ENCODE peak calls at places on chromosomes 1 and 21, in five cellular contexts. V is HepG2, Q is IMR-90, N is uterus, U is stomach. D is an unnamed sample.

GRCh38 chr1:110228386-110228785 is 18.3 kb downstream of the KCNC4 start:
- DNase-seq in N (no peak), Q (no peak), V (no peak), U (no peak), D (no peak)

GRCh38 chr1:2603521-2604155 is 17.1 kb downstream of the PRXL2B start:
- DNase-seq in U (no peak), N (no peak), Q (no peak), V (no peak), D (peak; percentile 41)

GRCh38 chr1:112375701-112376100 is 20.3 kb upstream of the CTTNBP2NL start:
- DNase-seq in N (no peak), V (no peak), Q (no peak), U (no peak), D (no peak)

GRCh38 chr1:221276911-221277310 is 397.7 kb downstream of the HLX start:
- DNase-seq in N (no peak), U (no peak), V (no peak), Q (no peak), D (no peak)

GRCh38 chr1:98054367-98054701 is 133.5 kb upstream of the DPYD start:
- DNase-seq in U (no peak), V (no peak), Q (no peak), N (no peak), D (no peak)

GRCh38 chr1:96999191-96999590 is 277.6 kb downstream of the PTBP2 start:
- DNase-seq in U (no peak), V (no peak), Q (peak; percentile 65), N (no peak), D (no peak)

GRCh38 chr1:214155987-214156567 is 124.9 kb upstream of the SMYD2 start:
- DNase-seq in V (no peak), Q (no peak), N (no peak), U (no peak), D (no peak)

GRCh38 chr1:208159542-208160258 is 84.5 kb downstream of the PLXNA2 start:
- DNase-seq in V (no peak), Q (peak; percentile 82), N (peak; percentile 81), U (peak; percentile 53), D (peak; percentile 58)

GRCh38 chr1:113672491-113672890 is 86.8 kb downstream of the PHTF1 start:
- DNase-seq in V (no peak), Q (no peak), U (no peak), N (no peak), D (no peak)

GRCh38 chr21:30831194-30831765 is 1.7 kb upstream of the KRTAP7-1 start:
- DNase-seq in N (no peak), V (peak; percentile 2), Q (no peak), U (no peak), D (no peak)

GRCh38 chr1:77825356-77825709 is 45.9 kb downstream of the MIGA1 start:
- DNase-seq in Q (peak; percentile 91), N (no peak), V (peak; percentile 44), U (peak; percentile 45), D (no peak)

GRCh38 chr1:26541816-26542711 is 12.5 kb downstream of the RPS6KA1 start:
- DNase-seq in N (peak; percentile 69), Q (peak; percentile 78), V (peak; percentile 47), U (peak; percentile 65), D (peak; percentile 84)

GRCh38 chr1:219119839-219120238 is 53.8 kb upstream of the LYPLAL1 start:
- DNase-seq in U (no peak), N (no peak), V (no peak), Q (no peak), D (no peak)

GRCh38 chr1:109918671-109919070 is 8.0 kb downstream of the CSF1 start:
- DNase-seq in N (no peak), V (no peak), U (no peak), Q (no peak), D (no peak)

GRCh38 chr1:92755541-92756351 is 29.2 kb downstream of the EVI5 start:
- DNase-seq in U (no peak), N (peak; percentile 21), V (no peak), Q (peak; percentile 72), D (peak; percentile 69)

GRCh38 chr1:72851597-72851996 is 569.3 kb upstream of the NEGR1 start:
- DNase-seq in N (no peak), U (no peak), V (no peak), Q (no peak), D (no peak)

GRCh38 chr1:2194319-2194897 is at the start of gene FAAP20:
- DNase-seq in N (no peak), V (peak; percentile 24), U (peak; percentile 76), Q (peak; percentile 54), D (no peak)

GRCh38 chr1:38242506-38242905 is 195.9 kb upstream of the POU3F1 start:
- DNase-seq in N (no peak), Q (no peak), V (no peak), U (no peak), D (no peak)

GRCh38 chr1:12035306-12035705 is 16.0 kb downstream of the MIIP start:
- DNase-seq in N (no peak), U (no peak), Q (no peak), V (no peak), D (no peak)

GRCh38 chr1:19392221-19392620 is 80.1 kb downstream of the SLC66A1 start:
- DNase-seq in N (no peak), Q (no peak), U (no peak), V (no peak), D (no peak)

GRCh38 chr1:19390166-19390850 is 78.2 kb downstream of the SLC66A1 start:
- DNase-seq in Q (no peak), N (no peak), U (no peak), V (no peak), D (no peak)

GRCh38 chr1:19393051-19393450 is 80.9 kb downstream of the SLC66A1 start:
- DNase-seq in V (no peak), Q (no peak), U (no peak), N (no peak), D (no peak)

GRCh38 chr1:19391596-19391981 is 79.5 kb downstream of the SLC66A1 start:
- DNase-seq in N (no peak), V (no peak), U (no peak), Q (no peak), D (no peak)

DNA sequence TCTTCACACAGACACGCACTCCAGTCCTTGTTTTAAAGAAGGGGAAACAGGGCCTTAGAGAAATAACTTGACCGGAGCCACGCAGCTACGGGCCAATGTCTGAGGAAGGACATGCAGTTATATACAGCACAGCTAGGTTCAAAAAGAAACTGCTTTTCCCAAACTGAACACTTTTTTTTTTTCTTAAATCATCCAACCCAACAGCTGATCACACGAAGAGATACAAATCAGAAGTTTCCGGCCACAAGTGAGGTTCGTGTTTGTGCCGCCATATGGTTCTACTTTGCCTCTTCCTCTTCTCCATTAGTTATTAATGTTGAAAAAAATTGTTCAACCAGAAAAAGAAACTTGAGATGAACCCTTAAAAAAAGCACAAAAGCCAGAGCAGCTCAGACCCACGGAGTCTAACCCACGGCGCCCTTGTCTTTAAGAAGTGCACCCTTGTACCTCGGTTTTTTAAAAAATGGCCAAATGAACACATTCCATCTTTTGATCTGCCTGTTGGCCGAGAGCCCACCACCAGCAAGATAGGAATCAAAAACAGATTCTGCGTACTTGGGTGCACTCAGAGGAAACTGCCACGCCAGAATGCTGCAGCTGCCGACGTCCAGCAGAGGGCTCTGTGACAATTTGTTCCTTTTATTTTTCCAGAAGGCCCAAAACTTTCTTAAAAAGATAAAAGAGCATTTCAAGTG is 78.9 kb downstream of the SLC66A1 start:
- DNase-seq in Q (peak; percentile 80), V (no peak), U (peak; percentile 62), N (peak; percentile 69), D (no peak)
- H3K4me3 ChIP-seq in Q (no peak overlapping the region), V (no peak overlapping the region), U (no peak overlapping the region), N (no peak overlapping the region), D (peak overlapping the region; percentile 2)

GRCh38 chr1:226083303-226084101 is 21.0 kb downstream of the H3-3A start:
- DNase-seq in Q (peak; percentile 60), U (peak; percentile 93), N (peak; percentile 92), V (peak; percentile 56), D (peak; percentile 88)
- TF ChIP-seq POLR2A in Q (no peak), U (no peak), N (peak; percentile 58), V (no peak), D (peak; percentile 44)

GRCh38 chr1:229907884-229908633 is 159.0 kb upstream of the GALNT2 start:
- DNase-seq in Q (no peak), U (no peak), N (no peak), V (no peak), D (no peak)

GRCh38 chr1:229905031-229905545 is 161.9 kb upstream of the GALNT2 start:
- DNase-seq in Q (no peak), U (no peak), N (no peak), V (no peak), D (no peak)

GRCh38 chr1:229900220-229900619 is 166.8 kb upstream of the GALNT2 start:
- DNase-seq in Q (no peak), N (no peak), U (no peak), V (no peak), D (no peak)

DNA sequence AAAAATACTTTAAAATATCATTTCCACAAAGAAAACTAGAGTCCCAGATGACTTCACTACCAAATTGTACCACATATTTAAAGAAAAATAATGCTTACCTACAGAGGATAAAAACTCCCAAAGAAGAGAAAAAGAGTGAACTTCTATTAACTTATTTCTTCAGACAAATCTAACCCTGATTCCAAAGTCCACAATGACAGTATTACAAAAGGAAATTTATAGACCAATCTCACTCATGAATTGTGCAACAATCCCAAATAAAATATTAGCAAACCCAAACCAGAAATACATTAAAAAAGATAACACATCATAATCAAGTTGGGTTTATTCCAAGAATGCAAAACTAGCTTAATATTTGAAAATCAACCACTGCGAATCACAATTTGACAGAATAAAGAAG is 161.4 kb upstream of the GALNT2 start:
- DNase-seq in V (no peak), U (no peak), Q (no peak), N (no peak), D (no peak)
- H3K27me3 ChIP-seq in V (no peaks in the 10 kb centered on the region), U (peaks cover 13% of the 10 kb centered on the region), Q (no peaks in the 10 kb centered on the region), N (no peaks in the 10 kb centered on the region), D (no peaks in the 10 kb centered on the region)

GRCh38 chr1:222892137-222892763 is 77.4 kb downstream of the DISP1 start:
- DNase-seq in V (peak; percentile 36), U (no peak), Q (peak; percentile 94), N (no peak), D (no peak)
- H3K4me3 ChIP-seq in V (no peak overlapping the region), U (no peak overlapping the region), Q (no peak overlapping the region), N (no peak overlapping the region), D (no peak overlapping the region)

DNA sequence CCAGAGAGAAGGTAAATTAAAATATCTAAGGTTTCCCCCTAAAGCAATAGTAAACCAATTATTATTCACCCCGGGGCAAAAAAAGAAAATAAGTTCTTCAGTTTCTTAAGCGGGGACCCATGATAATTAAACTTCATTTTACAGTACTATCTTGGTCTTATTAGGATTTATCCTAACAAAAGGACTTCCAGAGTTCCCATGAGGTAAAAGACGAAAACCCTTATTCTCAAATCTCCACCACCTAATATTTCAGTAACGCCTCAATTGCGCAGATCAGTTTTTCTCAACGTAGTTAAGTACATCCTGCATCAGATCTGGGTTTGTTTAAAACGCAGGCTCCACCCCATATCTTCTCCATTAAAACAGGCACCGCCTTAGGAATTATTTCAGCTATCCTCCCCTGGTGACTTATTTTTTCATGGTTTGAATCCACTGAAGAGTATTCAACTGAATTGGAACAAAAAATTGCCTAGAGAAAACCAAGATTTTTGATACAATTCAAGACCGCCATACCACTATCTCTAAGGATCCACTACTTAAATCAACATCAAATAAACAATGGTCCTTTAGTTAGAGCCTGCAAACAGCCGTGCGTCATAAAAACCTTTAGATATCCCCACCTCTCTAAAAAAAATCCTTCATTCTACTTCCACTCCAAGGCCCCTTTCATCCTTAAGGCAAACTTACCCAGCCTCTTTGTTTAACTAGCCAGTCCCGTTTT is 1.7 kb downstream of the MCL1 start:
- DNase-seq in V (no peak), N (no peak), U (no peak), Q (peak; percentile 43), D (no peak)
- TF ChIP-seq POLR2A in V (no peak), N (no peak), U (no peak), Q (no peak), D (no peak)

D was measured in heart left ventricle.